ENCODE peak calls at places on chromosome 1, in six cellular contexts. R, F, X, M, L and P are unnamed samples.

GRCh38 chr1:192579319-192579738 is 3.8 kb downstream of the RGS1 start:
- DNase-seq in F (no peak), M (no peak), X (no peak), L (no peak), R (peak), P (no peak)

GRCh38 chr1:64663654-64664053 is 81.2 kb upstream of the RAVER2 start:
- DNase-seq in R (peak), L (no peak), F (peak), M (no peak), X (peak), P (peak)

GRCh38 chr1:236167578-236167977 is 25.2 kb downstream of the GPR137B start:
- DNase-seq in F (no peak), L (no peak), R (no peak), X (no peak), M (no peak), P (no peak)

GRCh38 chr1:63908016-63908415 is 134.2 kb downstream of the ROR1 start:
- DNase-seq in L (no peak), M (no peak), F (no peak), R (no peak), X (no peak), P (no peak)

GRCh38 chr1:1051127-1051810 is 22.8 kb downstream of the RNF223 start:
- DNase-seq in R (no peak), X (no peak), M (no peak), F (no peak), L (no peak), P (no peak)

GRCh38 chr1:39984951-39985350 is 30.0 kb downstream of the MFSD2A start:
- DNase-seq in X (no peak), R (no peak), L (no peak), F (no peak), M (no peak), P (no peak)

GRCh38 chr1:107141491-107142369 is 891 bp downstream of the NTNG1 start:
- DNase-seq in F (peak), R (peak), L (peak), M (peak), X (peak), P (peak)

GRCh38 chr1:233025156-233025555 is 74.7 kb downstream of the NTPCR start:
- DNase-seq in M (no peak), F (peak), L (peak), X (peak), R (peak), P (peak)

GRCh38 chr1:101237229-101237837 is 514 bp downstream of the S1PR1 start:
- DNase-seq in X (no peak), R (peak), L (no peak), F (no peak), M (peak), P (no peak)

GRCh38 chr1:226144045-226144444 is 42.5 kb downstream of the ACBD3 start:
- DNase-seq in R (no peak), X (no peak), F (no peak), M (no peak), L (no peak), P (no peak)